ENCODE peak calls at places on chromosome 16, in ten cellular contexts. One of them, this sample, is unnamed.

GRCh38 chr16:24520983-24521382 is 18.4 kb upstream of the RBBP6 start:
- DNase-seq in left ventricle myocardium inferior: no peak
- DNase-seq in HL-60: no peak
- DNase-seq in AG09319: no peak
- DNase-seq in transverse colon: no peak
- DNase-seq in neural crest cell: no peak
- DNase-seq in WTC11: no peak
- DNase-seq in dorsolateral prefrontal cortex: no peak
- DNase-seq in GM20000: no peak
- DNase-seq in A549: no peak
- DNase-seq in this sample: no peak

GRCh38 chr16:87202346-87202745 is 114.8 kb downstream of the C16orf95 start:
- DNase-seq in AG09319: no peak
- DNase-seq in left ventricle myocardium inferior: no peak
- DNase-seq in A549: no peak
- DNase-seq in transverse colon: no peak
- DNase-seq in HL-60: no peak
- DNase-seq in WTC11: no peak
- DNase-seq in neural crest cell: no peak
- DNase-seq in GM20000: no peak
- DNase-seq in dorsolateral prefrontal cortex: no peak
- DNase-seq in this sample: no peak

GRCh38 chr16:72926671-72927070 is 121.3 kb downstream of the ZFHX3 start:
- DNase-seq in dorsolateral prefrontal cortex: no peak
- DNase-seq in GM20000: no peak
- DNase-seq in left ventricle myocardium inferior: no peak
- DNase-seq in AG09319: no peak
- DNase-seq in WTC11: no peak
- DNase-seq in transverse colon: no peak
- DNase-seq in HL-60: no peak
- DNase-seq in A549: no peak
- DNase-seq in neural crest cell: no peak
- DNase-seq in this sample: no peak

GRCh38 chr16:87897563-87898505 is 28.5 kb upstream of the SLC7A5 start:
- DNase-seq in dorsolateral prefrontal cortex: peak
- DNase-seq in WTC11: no peak
- DNase-seq in GM20000: no peak
- DNase-seq in left ventricle myocardium inferior: no peak
- DNase-seq in A549: no peak
- DNase-seq in transverse colon: no peak
- DNase-seq in neural crest cell: no peak
- DNase-seq in HL-60: no peak
- DNase-seq in AG09319: no peak
- DNase-seq in this sample: no peak

GRCh38 chr16:79897444-79898146 is 297.1 kb upstream of the MAF start:
- DNase-seq in left ventricle myocardium inferior: no peak
- DNase-seq in WTC11: no peak
- DNase-seq in A549: peak
- DNase-seq in transverse colon: peak
- DNase-seq in AG09319: no peak
- DNase-seq in GM20000: no peak
- DNase-seq in HL-60: no peak
- DNase-seq in dorsolateral prefrontal cortex: no peak
- DNase-seq in neural crest cell: no peak
- DNase-seq in this sample: no peak

GRCh38 chr16:66275795-66276428 is 90.6 kb upstream of the CDH5 start:
- DNase-seq in WTC11: peak
- DNase-seq in left ventricle myocardium inferior: no peak
- DNase-seq in GM20000: peak
- DNase-seq in neural crest cell: peak
- DNase-seq in AG09319: no peak
- DNase-seq in transverse colon: peak
- DNase-seq in HL-60: no peak
- DNase-seq in dorsolateral prefrontal cortex: no peak
- DNase-seq in A549: peak
- DNase-seq in this sample: peak

GRCh38 chr16:89446975-89447293 is 43.4 kb downstream of the ANKRD11 start:
- DNase-seq in neural crest cell: no peak
- DNase-seq in WTC11: no peak
- DNase-seq in left ventricle myocardium inferior: no peak
- DNase-seq in GM20000: no peak
- DNase-seq in AG09319: no peak
- DNase-seq in dorsolateral prefrontal cortex: peak
- DNase-seq in A549: no peak
- DNase-seq in transverse colon: no peak
- DNase-seq in HL-60: no peak
- DNase-seq in this sample: no peak

GRCh38 chr16:50763211-50763610 is 21.3 kb downstream of the CYLD start:
- DNase-seq in transverse colon: no peak
- DNase-seq in HL-60: no peak
- DNase-seq in A549: no peak
- DNase-seq in WTC11: no peak
- DNase-seq in left ventricle myocardium inferior: no peak
- DNase-seq in GM20000: no peak
- DNase-seq in neural crest cell: no peak
- DNase-seq in dorsolateral prefrontal cortex: no peak
- DNase-seq in AG09319: no peak
- DNase-seq in this sample: no peak

GRCh38 chr16:83561876-83562275 is 245.9 kb upstream of the HSBP1 start:
- DNase-seq in AG09319: no peak
- DNase-seq in neural crest cell: peak
- DNase-seq in dorsolateral prefrontal cortex: no peak
- DNase-seq in left ventricle myocardium inferior: no peak
- DNase-seq in A549: no peak
- DNase-seq in WTC11: no peak
- DNase-seq in GM20000: no peak
- DNase-seq in transverse colon: no peak
- DNase-seq in HL-60: no peak
- DNase-seq in this sample: no peak

GRCh38 chr16:54402270-54402669 is 115.7 kb upstream of the IRX3 start:
- DNase-seq in WTC11: no peak
- DNase-seq in transverse colon: no peak
- DNase-seq in GM20000: no peak
- DNase-seq in neural crest cell: no peak
- DNase-seq in HL-60: no peak
- DNase-seq in left ventricle myocardium inferior: peak
- DNase-seq in A549: no peak
- DNase-seq in AG09319: peak
- DNase-seq in dorsolateral prefrontal cortex: no peak
- DNase-seq in this sample: no peak

GRCh38 chr16:53358884-53359283 is 75.4 kb upstream of the RBL2 start:
- DNase-seq in transverse colon: no peak
- DNase-seq in dorsolateral prefrontal cortex: no peak
- DNase-seq in AG09319: no peak
- DNase-seq in WTC11: no peak
- DNase-seq in GM20000: no peak
- DNase-seq in HL-60: no peak
- DNase-seq in neural crest cell: no peak
- DNase-seq in left ventricle myocardium inferior: no peak
- DNase-seq in A549: no peak
- DNase-seq in this sample: no peak

GRCh38 chr16:17277981-17278381 is 192.8 kb downstream of the XYLT1 start:
- DNase-seq in HL-60: no peak
- DNase-seq in WTC11: peak
- DNase-seq in left ventricle myocardium inferior: no peak
- DNase-seq in AG09319: no peak
- DNase-seq in transverse colon: peak
- DNase-seq in A549: peak
- DNase-seq in neural crest cell: peak
- DNase-seq in dorsolateral prefrontal cortex: peak
- DNase-seq in GM20000: peak
- DNase-seq in this sample: no peak
- TF ChIP-seq CTCF in HL-60: no peak
- TF ChIP-seq CTCF in WTC11: no peak
- TF ChIP-seq CTCF in left ventricle myocardium inferior: peak
- TF ChIP-seq CTCF in AG09319: peak
- TF ChIP-seq CTCF in transverse colon: peak
- TF ChIP-seq CTCF in A549: peak
- TF ChIP-seq CTCF in neural crest cell: peak
- TF ChIP-seq CTCF in dorsolateral prefrontal cortex: peak
- TF ChIP-seq CTCF in GM20000: peak
- TF ChIP-seq CTCF in this sample: peak

DNA sequence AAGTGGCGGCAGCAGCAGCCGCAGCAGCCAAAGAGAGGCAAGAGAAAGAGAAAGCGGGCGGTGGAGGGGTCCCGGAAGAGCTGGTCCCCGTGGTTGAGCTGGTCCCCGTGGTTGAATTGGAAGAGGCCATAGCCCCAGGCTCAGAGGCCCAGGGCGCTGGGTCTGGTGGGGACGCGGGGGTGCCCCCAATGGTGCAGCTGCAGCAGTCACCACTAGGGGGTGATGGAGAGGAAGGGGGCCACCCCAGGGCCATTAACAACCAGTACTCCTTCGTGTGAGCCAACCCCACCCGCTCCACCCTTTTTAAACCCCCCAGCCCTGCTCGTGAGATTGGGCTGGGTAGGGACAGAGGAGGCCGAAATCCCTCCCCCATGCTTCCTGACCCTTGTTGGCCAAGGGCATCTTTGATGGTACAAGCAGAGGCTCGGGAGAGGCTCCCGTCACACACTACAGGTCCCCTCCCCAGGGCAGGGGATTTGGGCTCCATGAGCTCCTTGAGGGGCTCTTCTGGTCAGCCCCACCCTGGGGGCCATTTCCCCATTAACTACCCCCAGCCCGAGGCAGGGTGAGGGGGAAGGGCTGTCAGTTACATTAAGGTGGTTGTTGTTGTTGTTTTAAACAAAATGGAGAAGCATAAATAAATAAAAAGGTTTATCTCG is 4.6 kb upstream of the ATP2A1 start:
- DNase-seq in GM20000: peak
- DNase-seq in HL-60: no peak
- DNase-seq in dorsolateral prefrontal cortex: no peak
- DNase-seq in A549: no peak
- DNase-seq in AG09319: no peak
- DNase-seq in neural crest cell: no peak
- DNase-seq in WTC11: peak
- DNase-seq in left ventricle myocardium inferior: no peak
- DNase-seq in transverse colon: peak
- DNase-seq in this sample: no peak
- TF ChIP-seq CTCF in GM20000: peak
- TF ChIP-seq CTCF in HL-60: peak
- TF ChIP-seq CTCF in dorsolateral prefrontal cortex: peak
- TF ChIP-seq CTCF in A549: peak
- TF ChIP-seq CTCF in AG09319: peak
- TF ChIP-seq CTCF in neural crest cell: peak
- TF ChIP-seq CTCF in WTC11: peak
- TF ChIP-seq CTCF in left ventricle myocardium inferior: peak
- TF ChIP-seq CTCF in transverse colon: peak
- TF ChIP-seq CTCF in this sample: peak

DNA sequence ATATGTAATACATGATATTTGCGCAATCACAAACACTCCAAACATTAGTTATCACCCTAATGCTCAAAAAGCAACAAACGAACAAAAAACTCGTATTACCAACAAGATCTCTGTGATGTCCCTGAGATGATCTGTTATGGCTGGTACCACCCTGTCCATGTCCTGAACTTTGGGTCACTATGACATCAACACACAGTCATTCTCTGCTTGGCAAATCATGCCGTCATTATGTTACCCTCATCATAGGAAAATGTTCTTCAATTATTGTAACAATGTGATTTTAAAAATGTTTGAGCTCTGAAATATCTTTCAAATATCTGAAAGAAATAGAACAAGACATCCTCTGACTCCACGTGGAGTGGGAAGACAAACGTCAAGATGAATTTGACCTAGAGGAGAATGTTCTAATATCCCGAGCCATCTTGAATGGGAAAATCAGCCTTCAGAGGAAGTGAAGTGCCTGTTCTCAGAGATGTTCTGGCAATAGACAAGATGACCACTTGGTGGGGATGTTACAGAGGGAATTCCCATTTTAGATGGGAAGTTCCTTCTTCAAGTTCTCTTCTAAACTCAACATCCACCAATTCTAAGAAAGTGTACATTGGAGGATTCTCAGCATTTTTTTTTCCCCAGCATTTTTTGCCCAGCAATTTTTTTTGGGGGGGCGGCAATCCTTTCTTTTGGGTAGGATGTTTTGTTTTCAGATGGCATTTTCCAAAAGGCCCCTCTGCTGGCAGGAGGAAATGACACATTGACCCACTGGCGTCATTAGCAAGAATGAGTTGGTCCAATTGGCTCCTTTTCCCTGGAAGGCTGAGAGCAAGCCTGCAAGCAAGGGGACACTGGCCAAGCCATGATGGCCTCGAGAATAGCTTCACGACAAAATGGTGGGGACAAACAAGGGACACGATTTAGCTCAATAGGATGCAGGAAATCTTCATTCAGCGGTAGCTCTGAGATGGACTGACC is 3.7 kb upstream of the HSD17B2 start:
- DNase-seq in AG09319: peak
- DNase-seq in A549: peak
- DNase-seq in WTC11: no peak
- DNase-seq in neural crest cell: no peak
- DNase-seq in left ventricle myocardium inferior: no peak
- DNase-seq in transverse colon: no peak
- DNase-seq in GM20000: peak
- DNase-seq in HL-60: no peak
- DNase-seq in dorsolateral prefrontal cortex: no peak
- DNase-seq in this sample: no peak
- TF ChIP-seq CTCF in AG09319: peak
- TF ChIP-seq CTCF in A549: peak
- TF ChIP-seq CTCF in WTC11: peak
- TF ChIP-seq CTCF in neural crest cell: peak
- TF ChIP-seq CTCF in left ventricle myocardium inferior: peak
- TF ChIP-seq CTCF in transverse colon: peak
- TF ChIP-seq CTCF in GM20000: peak
- TF ChIP-seq CTCF in HL-60: peak
- TF ChIP-seq CTCF in dorsolateral prefrontal cortex: peak
- TF ChIP-seq CTCF in this sample: peak

GRCh38 chr16:20260215-20261009 is 66.9 kb downstream of the GP2 start:
- DNase-seq in WTC11: no peak
- DNase-seq in A549: no peak
- DNase-seq in dorsolateral prefrontal cortex: no peak
- DNase-seq in GM20000: no peak
- DNase-seq in left ventricle myocardium inferior: no peak
- DNase-seq in HL-60: no peak
- DNase-seq in transverse colon: no peak
- DNase-seq in neural crest cell: no peak
- DNase-seq in AG09319: no peak
- DNase-seq in this sample: no peak

GRCh38 chr16:20262248-20262647 is 65.1 kb downstream of the GP2 start:
- DNase-seq in HL-60: no peak
- DNase-seq in dorsolateral prefrontal cortex: no peak
- DNase-seq in AG09319: no peak
- DNase-seq in A549: no peak
- DNase-seq in transverse colon: no peak
- DNase-seq in left ventricle myocardium inferior: no peak
- DNase-seq in GM20000: no peak
- DNase-seq in WTC11: no peak
- DNase-seq in neural crest cell: no peak
- DNase-seq in this sample: no peak

GRCh38 chr16:20257234-20257633 is 70.1 kb downstream of the GP2 start:
- DNase-seq in GM20000: no peak
- DNase-seq in left ventricle myocardium inferior: no peak
- DNase-seq in AG09319: no peak
- DNase-seq in HL-60: no peak
- DNase-seq in neural crest cell: no peak
- DNase-seq in A549: no peak
- DNase-seq in dorsolateral prefrontal cortex: no peak
- DNase-seq in WTC11: no peak
- DNase-seq in transverse colon: no peak
- DNase-seq in this sample: no peak

GRCh38 chr16:20263138-20263855 is 64.0 kb downstream of the GP2 start:
- DNase-seq in WTC11: no peak
- DNase-seq in HL-60: no peak
- DNase-seq in left ventricle myocardium inferior: no peak
- DNase-seq in dorsolateral prefrontal cortex: no peak
- DNase-seq in AG09319: no peak
- DNase-seq in transverse colon: no peak
- DNase-seq in neural crest cell: no peak
- DNase-seq in GM20000: no peak
- DNase-seq in A549: no peak
- DNase-seq in this sample: no peak

GRCh38 chr16:20259549-20259948 is 67.8 kb downstream of the GP2 start:
- DNase-seq in A549: no peak
- DNase-seq in neural crest cell: no peak
- DNase-seq in left ventricle myocardium inferior: no peak
- DNase-seq in WTC11: no peak
- DNase-seq in AG09319: no peak
- DNase-seq in transverse colon: no peak
- DNase-seq in dorsolateral prefrontal cortex: no peak
- DNase-seq in GM20000: no peak
- DNase-seq in HL-60: peak
- DNase-seq in this sample: no peak
- TF ChIP-seq CTCF in A549: no peak
- TF ChIP-seq CTCF in neural crest cell: no peak
- TF ChIP-seq CTCF in left ventricle myocardium inferior: no peak
- TF ChIP-seq CTCF in WTC11: no peak
- TF ChIP-seq CTCF in AG09319: no peak
- TF ChIP-seq CTCF in transverse colon: no peak
- TF ChIP-seq CTCF in dorsolateral prefrontal cortex: no peak
- TF ChIP-seq CTCF in GM20000: no peak
- TF ChIP-seq CTCF in HL-60: no peak
- TF ChIP-seq CTCF in this sample: no peak